ENCODE peak calls at places on chromosomes 11 and 22, in four cellular contexts. U is GM23248, V is cardiac fibroblast, E is IMR-90. A is an unnamed sample.

GRCh38 chr11:13277719-13278619 is at the start of gene BMAL1:
- DNase-seq in U (peak), V (peak), E (no peak), A (peak)

GRCh38 chr22:24142241-24142640 is 39.0 kb upstream of the SUSD2 start:
- DNase-seq in U (no peak), V (no peak), E (no peak), A (no peak)

GRCh38 chr22:21455334-21456089 is 11.7 kb upstream of the TMEM191C start:
- DNase-seq in U (no peak), V (no peak), E (no peak), A (no peak)

GRCh38 chr11:128890543-128891409 is at the start of gene KCNJ5:
- DNase-seq in U (peak), V (peak), E (no peak), A (peak)

GRCh38 chr22:35600466-35600865 is 16.7 kb downstream of the MB start:
- DNase-seq in U (no peak), V (no peak), E (no peak), A (no peak)

GRCh38 chr22:45208993-45209838 is 31.5 kb downstream of the KIAA0930 start:
- DNase-seq in U (peak), V (peak), E (peak), A (peak)

GRCh38 chr11:27720277-27720830 is 20.1 kb upstream of the BDNF start:
- DNase-seq in U (peak), V (peak), E (peak), A (peak)

GRCh38 chr22:44182591-44183588 is 2.2 kb downstream of the PARVG start:
- DNase-seq in U (no peak), V (no peak), E (no peak), A (no peak)

GRCh38 chr11:124467376-124468061 is 22.0 kb upstream of the OR8B8 start:
- DNase-seq in U (no peak), V (peak), E (peak), A (no peak)

GRCh38 chr11:22798890-22799289 is 30.7 kb downstream of the SVIP start:
- DNase-seq in U (no peak), V (no peak), E (no peak), A (no peak)

GRCh38 chr11:82183346-82183745 is 550.3 kb downstream of the FAM181B start:
- DNase-seq in U (no peak), V (no peak), E (no peak), A (no peak)

GRCh38 chr11:130070109-130070828 is 575 bp downstream of the APLP2 start:
- DNase-seq in U (peak), V (peak), E (peak), A (peak)

GRCh38 chr11:443542-444199 is 1.9 kb upstream of the ANO9 start:
- DNase-seq in U (peak), V (peak), E (peak), A (no peak)

GRCh38 chr11:110053848-110054414 is 39.3 kb upstream of the ZC3H12C start:
- DNase-seq in U (no peak), V (no peak), E (no peak), A (no peak)

GRCh38 chr22:45240137-45240809 is 421 bp downstream of the KIAA0930 start:
- DNase-seq in U (peak), V (peak), E (no peak), A (peak)

GRCh38 chr11:119025099-119025473 is 5.6 kb downstream of the SLC37A4 start:
- DNase-seq in U (no peak), V (no peak), E (no peak), A (no peak)

GRCh38 chr11:22169833-22170232 is 23.1 kb upstream of the ANO5 start:
- DNase-seq in U (peak), V (peak), E (peak), A (peak)

GRCh38 chr11:44775366-44776356 is 48.9 kb downstream of the TSPAN18 start:
- DNase-seq in U (peak), V (peak), E (peak), A (peak)

GRCh38 chr11:18853086-18853720 is 61.6 kb upstream of the PTPN5 start:
- DNase-seq in U (peak), V (peak), E (peak), A (peak)

GRCh38 chr11:108538022-108538424 is 39.8 kb upstream of the POGLUT3 start:
- DNase-seq in U (no peak), V (no peak), E (no peak), A (no peak)

GRCh38 chr22:37781434-37782059 is 26.2 kb upstream of the GCAT start:
- DNase-seq in U (peak), V (peak), E (peak), A (no peak)

GRCh38 chr22:49785841-49786451 is 41.7 kb downstream of the BRD1 start:
- DNase-seq in U (no peak), V (no peak), E (no peak), A (no peak)

GRCh38 chr11:78539566-78539965 is 35.1 kb downstream of the NARS2 start:
- DNase-seq in U (no peak), V (peak), E (peak), A (peak)

GRCh38 chr11:61505640-61506155 is 2.9 kb upstream of the LRRC10B start:
- DNase-seq in U (peak), V (no peak), E (no peak), A (peak)

GRCh38 chr11:39365809-39366436 is 2093.5 kb downstream of the LRRC4C start:
- DNase-seq in U (peak), V (peak), E (no peak), A (no peak)

GRCh38 chr11:4065601-4066377 is 28.8 kb upstream of the RRM1 start:
- DNase-seq in U (peak), V (no peak), E (no peak), A (no peak)

GRCh38 chr11:15621565-15621964 is 506.8 kb downstream of the INSC start:
- DNase-seq in U (no peak), V (no peak), E (no peak), A (no peak)

GRCh38 chr11:134244593-134244992 is 8.6 kb downstream of the THYN1 start:
- DNase-seq in U (peak), V (peak), E (peak), A (peak)

GRCh38 chr22:42939451-42939881 is 75.5 kb downstream of the PACSIN2 start:
- DNase-seq in U (peak), V (no peak), E (no peak), A (no peak)

GRCh38 chr11:44585421-44585820 is 20.0 kb downstream of the CD82 start:
- DNase-seq in U (no peak), V (no peak), E (no peak), A (no peak)

GRCh38 chr11:103929168-103929903 is 107.1 kb upstream of the DDI1 start:
- DNase-seq in U (no peak), V (no peak), E (no peak), A (no peak)

GRCh38 chr11:46291441-46292143 is 14.1 kb downstream of the CREB3L1 start:
- DNase-seq in U (peak), V (peak), E (peak), A (peak)

GRCh38 chr11:99584822-99585221 is 564.1 kb downstream of the CNTN5 start:
- DNase-seq in U (no peak), V (no peak), E (no peak), A (no peak)

GRCh38 chr11:783581-784015 is 6.3 kb downstream of the CEND1 start:
- DNase-seq in U (peak), V (peak), E (peak), A (peak)

GRCh38 chr11:10019906-10020682 is 273.9 kb downstream of the SBF2 start:
- DNase-seq in U (peak), V (no peak), E (no peak), A (no peak)

GRCh38 chr11:61141601-61142028 is 19.6 kb downstream of the VPS37C start:
- DNase-seq in U (no peak), V (no peak), E (no peak), A (no peak)

DNA sequence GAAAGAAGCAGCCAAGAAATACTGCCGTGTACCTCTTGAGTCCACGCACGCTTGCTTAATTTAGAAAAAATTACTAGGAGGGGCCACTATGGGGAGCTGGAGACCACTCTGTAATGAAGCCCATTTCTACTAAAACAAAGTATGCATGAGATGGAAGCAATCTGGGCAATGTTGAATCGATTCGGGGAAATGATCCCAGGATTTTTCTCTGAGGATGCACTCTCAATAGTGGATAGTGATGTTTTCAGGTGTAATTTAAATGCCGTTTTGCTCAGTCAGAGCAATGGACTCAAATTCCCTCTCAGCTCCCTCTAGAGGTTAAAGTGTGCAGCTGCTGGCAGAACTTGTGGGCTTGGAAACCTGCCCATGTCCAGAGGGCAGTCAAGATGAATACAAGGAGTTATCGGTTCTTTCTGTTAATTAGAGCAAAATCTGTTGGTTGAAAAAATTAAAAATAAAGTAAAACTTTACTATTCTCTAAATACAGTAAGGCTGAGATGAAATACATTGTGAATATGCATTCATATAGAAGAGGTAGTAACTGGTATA is 64.1 kb downstream of the ME3 start:
- DNase-seq in U (peak), V (peak), E (peak), A (peak)
- H3K4me3 ChIP-seq in U (peak), V (no peak), E (no peak), A (no peak)

GRCh38 chr11:73151371-73151870 is 9.3 kb upstream of the FCHSD2 start:
- DNase-seq in U (no peak), V (no peak), E (no peak), A (no peak)
- H3K4me3 ChIP-seq in U (no peak), V (no peak), E (no peak), A (no peak)

GRCh38 chr11:57203882-57204281 is 22.1 kb downstream of the LRRC55 start:
- DNase-seq in U (no peak), V (no peak), E (no peak), A (no peak)

GRCh38 chr11:57203359-57203758 is 21.6 kb downstream of the LRRC55 start:
- DNase-seq in U (peak), V (peak), E (peak), A (no peak)

GRCh38 chr11:57202282-57202681 is 20.5 kb downstream of the LRRC55 start:
- DNase-seq in U (no peak), V (no peak), E (no peak), A (no peak)

GRCh38 chr11:57207160-57207559 is 25.4 kb downstream of the LRRC55 start:
- DNase-seq in U (no peak), V (no peak), E (no peak), A (no peak)

DNA sequence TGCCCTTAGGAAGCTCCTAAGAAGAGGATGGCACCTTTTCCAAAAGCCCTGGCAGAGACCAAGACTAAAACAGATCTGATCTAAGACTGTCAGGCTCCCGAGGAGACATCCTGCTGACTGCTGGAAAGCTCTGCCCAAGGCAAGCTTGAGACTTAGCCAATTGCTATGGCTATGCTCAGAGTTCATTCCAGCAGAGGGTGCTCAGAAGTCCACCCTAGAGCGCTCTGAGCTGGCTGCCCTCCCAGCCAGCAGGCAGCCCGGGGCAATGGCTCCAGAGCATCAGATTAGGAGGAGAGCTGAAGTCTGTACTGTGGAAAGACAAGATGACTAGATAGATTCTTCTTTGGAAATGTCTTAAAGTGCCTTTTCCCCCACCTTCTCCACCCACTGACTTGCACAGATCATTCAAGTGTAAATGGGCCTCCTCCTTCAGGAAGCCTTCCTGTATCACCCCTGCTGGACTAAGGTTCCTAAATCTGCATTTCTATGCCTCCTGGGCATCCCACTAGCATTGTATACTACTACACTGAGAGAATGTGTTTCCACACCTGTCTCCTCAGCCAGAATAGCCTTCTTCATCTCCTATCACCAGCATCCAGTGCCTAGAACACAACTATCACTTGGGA is 23.4 kb downstream of the LRRC55 start:
- DNase-seq in U (peak), V (peak), E (peak), A (peak)
- H3K4me3 ChIP-seq in U (no peak), V (no peak), E (no peak), A (no peak)

GRCh38 chr22:46737976-46738641 is at the start of gene CERK:
- DNase-seq in U (peak), V (peak), E (peak), A (peak)

GRCh38 chr22:46737105-46737975 is 712 bp downstream of the CERK start:
- DNase-seq in U (peak), V (peak), E (peak), A (no peak)

GRCh38 chr22:46738642-46738960 is 549 bp upstream of the CERK start:
- DNase-seq in U (no peak), V (no peak), E (no peak), A (no peak)

GRCh38 chr22:46740910-46741785 is 3.1 kb upstream of the CERK start:
- DNase-seq in U (no peak), V (no peak), E (no peak), A (no peak)

DNA sequence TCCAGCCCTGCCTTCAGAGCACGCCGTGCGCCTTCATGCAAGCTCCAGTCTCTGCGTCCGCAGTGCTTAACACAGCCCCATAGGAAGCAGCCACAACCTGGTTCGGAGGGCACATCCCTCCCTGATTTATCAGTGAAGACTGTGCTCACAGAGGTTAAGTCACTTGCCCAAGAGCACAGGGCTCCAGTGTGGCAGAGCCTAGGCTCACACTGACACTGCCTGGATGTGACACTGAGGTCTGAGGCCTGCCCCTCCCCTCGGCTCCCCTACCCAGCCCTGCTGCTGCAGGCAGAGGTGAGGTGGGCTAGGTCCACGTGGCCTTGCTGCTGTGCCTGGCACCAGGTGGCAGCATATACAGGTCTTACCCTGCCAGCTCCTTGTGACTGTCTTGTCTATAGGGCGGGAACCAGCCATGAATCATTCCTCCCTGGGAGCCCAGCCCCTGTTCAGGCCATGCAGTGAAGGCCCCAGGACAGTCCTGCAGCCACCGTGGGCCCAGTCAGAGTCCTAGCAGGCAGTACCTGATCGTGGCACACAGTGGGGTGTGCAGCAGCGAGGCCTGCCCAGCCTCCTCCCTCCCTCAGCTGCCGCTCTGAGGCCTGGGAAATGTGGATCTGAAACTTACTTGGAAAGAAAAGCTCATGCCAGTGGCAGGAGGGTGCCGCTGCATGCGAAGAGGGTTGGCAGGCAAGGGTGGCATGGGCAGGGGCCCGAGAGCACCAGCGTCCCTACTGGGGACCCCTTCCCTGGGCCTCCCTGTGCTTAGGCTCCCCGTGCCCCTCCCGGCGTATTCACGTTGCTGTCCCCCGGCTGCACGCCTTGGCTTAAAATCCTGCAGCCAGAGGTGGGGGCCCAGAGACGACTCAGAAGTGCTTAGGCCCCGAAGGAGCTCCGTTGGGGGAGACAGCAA is 1.2 kb upstream of the CERK start:
- DNase-seq in U (peak), V (peak), E (peak), A (peak)
- H3K4me3 ChIP-seq in U (peak), V (peak), E (peak), A (peak)

GRCh38 chr11:72179049-72179803 is 12.7 kb upstream of the FOLR1 start:
- DNase-seq in U (no peak), V (no peak), E (no peak), A (no peak)
- H3K4me3 ChIP-seq in U (no peak), V (no peak), E (no peak), A (no peak)

GRCh38 chr11:68686486-68686885 is 2.1 kb downstream of the GAL start:
- DNase-seq in U (no peak), V (no peak), E (no peak), A (no peak)

GRCh38 chr11:68683086-68683951 is 1.0 kb upstream of the GAL start:
- DNase-seq in U (peak), V (no peak), E (no peak), A (no peak)

GRCh38 chr11:68683952-68684384 is 376 bp upstream of the GAL start:
- DNase-seq in U (no peak), V (no peak), E (no peak), A (no peak)

GRCh38 chr11:68685656-68686380 is 1.5 kb downstream of the GAL start:
- DNase-seq in U (no peak), V (no peak), E (no peak), A (no peak)

DNA sequence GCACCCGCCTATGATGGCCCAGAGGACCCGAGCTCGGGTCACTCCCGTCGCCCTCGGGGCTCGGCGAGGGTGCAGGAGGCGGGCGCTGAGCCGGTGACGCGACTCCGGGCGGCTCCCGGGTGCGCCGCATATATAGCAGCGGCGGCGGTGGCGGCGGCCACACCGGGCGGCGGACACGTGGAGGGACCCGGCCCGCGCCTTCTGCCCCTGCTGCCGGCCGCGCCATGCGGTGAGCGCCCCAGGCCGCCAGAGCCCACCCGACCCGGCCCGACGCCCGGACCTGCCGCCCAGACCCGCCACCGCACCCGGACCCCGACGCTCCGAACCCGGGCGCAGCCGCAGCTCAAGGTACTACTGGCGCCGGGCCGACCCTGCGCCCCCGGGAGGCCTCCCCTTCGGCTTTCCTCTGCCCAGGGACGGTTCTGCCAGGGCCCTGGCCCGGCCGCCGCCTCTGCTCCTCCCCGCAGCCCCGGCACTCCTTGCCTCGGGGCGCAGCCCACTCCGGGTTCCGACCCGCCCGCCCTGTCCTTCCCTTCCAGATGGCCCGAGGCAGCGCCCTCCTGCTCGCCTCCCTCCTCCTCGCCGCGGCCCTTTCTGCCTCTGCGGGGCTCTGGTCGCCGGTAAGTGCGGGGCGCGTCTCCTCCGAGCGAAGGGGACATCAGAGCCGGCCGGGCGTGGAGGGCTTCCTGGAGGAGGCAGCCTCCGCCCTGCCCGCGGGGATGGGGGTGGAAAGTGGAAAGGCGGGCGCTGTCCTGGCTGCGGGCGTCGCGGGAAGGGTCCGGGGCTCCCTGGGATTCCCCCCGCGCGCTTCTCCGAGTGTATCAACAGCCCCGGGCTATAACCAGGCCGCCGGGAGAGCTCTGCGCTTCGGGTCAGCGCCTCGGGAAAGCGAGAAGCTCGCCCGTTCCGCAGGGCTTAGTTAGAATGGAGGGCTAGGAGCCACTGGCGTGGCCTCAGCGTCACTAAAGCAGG is at the start of gene GAL:
- DNase-seq in U (peak), V (no peak), E (no peak), A (peak)
- H3K4me3 ChIP-seq in U (peak), V (no peak), E (peak), A (peak)

DNA sequence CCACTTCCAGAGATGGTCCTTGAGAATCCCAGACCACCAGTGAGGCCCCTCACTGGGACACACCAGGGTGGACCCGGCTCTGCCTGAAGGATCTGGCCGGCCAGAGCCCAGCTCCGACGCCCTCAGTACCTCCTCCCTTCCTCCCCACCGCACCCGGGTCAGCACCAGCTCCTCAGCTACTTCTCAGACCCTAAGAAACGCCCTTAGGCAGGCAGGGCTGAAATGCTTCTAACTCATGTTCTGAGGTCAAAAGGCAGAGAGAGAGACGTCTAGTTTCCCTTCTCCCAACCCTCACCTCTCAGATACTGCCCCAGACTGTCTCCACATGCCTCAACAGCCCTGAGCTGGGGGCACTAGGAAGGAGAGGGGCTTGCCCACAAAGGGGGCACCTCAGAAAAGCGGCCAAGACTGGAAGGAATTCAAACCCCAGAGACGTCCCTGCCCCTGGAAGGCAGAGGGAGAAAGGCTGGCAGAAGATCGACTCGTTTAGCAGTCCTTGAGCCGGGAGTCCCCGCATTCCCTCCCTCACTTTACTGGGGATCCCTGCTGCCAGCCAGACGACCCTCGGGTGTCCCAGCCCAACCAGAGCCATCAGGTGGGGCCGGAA is 539 bp downstream of the USH1C start:
- DNase-seq in U (no peak), V (no peak), E (no peak), A (no peak)
- H3K4me3 ChIP-seq in U (no peak), V (no peak), E (no peak), A (no peak)

A was measured in foreskin fibroblast.